ENCODE peak calls at places on chromosomes 7 and 10, in ten cellular contexts. L, K, F, Z, E, W, Q, S, H and J are unnamed samples. For H3K27me3, the result is how much of the 10 kb centered on the place peaks cover.

GRCh38 chr7:156174428-156174827 is 362.2 kb upstream of the SHH start:
- DNase-seq in H (no peak), E (no peak), Z (no peak), L (no peak), Q (no peak), W (no peak), F (no peak), K (no peak), S (no peak), J (no peak)

GRCh38 chr10:93548376-93549071 is 17.9 kb upstream of the FFAR4 start:
- DNase-seq in K (peak), L (no peak), Z (no peak), F (peak), S (no peak), E (no peak), Q (peak), H (no peak), W (no peak), J (no peak)

GRCh38 chr10:7488418-7488829 is 77.6 kb upstream of the SFMBT2 start:
- DNase-seq in F (peak), L (no peak), Z (no peak), K (peak), H (no peak), W (no peak), E (no peak), Q (no peak), S (peak), J (no peak)

GRCh38 chr10:32007026-32007425 is 49.2 kb downstream of the KIF5B start:
- DNase-seq in Q (no peak), H (no peak), S (no peak), F (no peak), Z (no peak), W (no peak), K (no peak), E (no peak), L (no peak), J (no peak)

GRCh38 chr10:113825791-113826190 is 28.1 kb downstream of the DCLRE1A start:
- DNase-seq in Q (no peak), L (no peak), H (no peak), K (peak), E (no peak), S (no peak), Z (no peak), W (no peak), F (no peak), J (no peak)

GRCh38 chr10:51129946-51130554 is 55.8 kb downstream of the PRKG1 start:
- DNase-seq in L (no peak), H (no peak), Q (no peak), W (no peak), E (no peak), F (no peak), K (no peak), S (no peak), Z (peak), J (no peak)

GRCh38 chr7:150997817-150998216 is 7.0 kb downstream of the NOS3 start:
- DNase-seq in K (no peak), E (no peak), W (no peak), F (no peak), Z (peak), Q (no peak), S (no peak), L (no peak), H (no peak), J (no peak)

GRCh38 chr7:101395376-101395775 is 32.7 kb downstream of the COL26A1 start:
- DNase-seq in H (no peak), W (no peak), Q (no peak), L (no peak), K (no peak), Z (no peak), F (no peak), E (no peak), S (no peak), J (no peak)

GRCh38 chr7:27976531-27976930 is 204.1 kb downstream of the JAZF1 start:
- DNase-seq in K (no peak), L (no peak), W (no peak), Z (no peak), E (no peak), S (no peak), F (no peak), Q (no peak), H (no peak), J (no peak)

GRCh38 chr7:66296555-66296954 is 91.4 kb downstream of the TPST1 start:
- DNase-seq in S (no peak), L (peak), K (peak), H (no peak), E (no peak), F (no peak), Z (no peak), Q (no peak), W (no peak), J (no peak)

GRCh38 chr7:155495440-155496248 is 37.7 kb downstream of the EN2 start:
- DNase-seq in S (no peak), L (no peak), E (no peak), Z (no peak), Q (no peak), F (no peak), W (no peak), H (no peak), K (no peak), J (no peak)

GRCh38 chr7:18019562-18019961 is 8.1 kb downstream of the PRPS1L1 start:
- DNase-seq in H (no peak), W (peak), Z (no peak), F (peak), E (peak), K (peak), Q (no peak), S (no peak), L (peak), J (no peak)

GRCh38 chr10:13352519-13352918 is 4.4 kb upstream of the SEPHS1 start:
- DNase-seq in S (no peak), F (no peak), E (no peak), H (no peak), Z (no peak), Q (no peak), W (no peak), K (no peak), L (no peak), J (no peak)

GRCh38 chr7:144857463-144857862 is 21.6 kb upstream of the TPK1 start:
- DNase-seq in F (no peak), Z (no peak), W (no peak), S (no peak), H (no peak), K (no peak), L (no peak), E (no peak), Q (no peak), J (no peak)

GRCh38 chr7:47586925-47587324 is 5.0 kb upstream of the TNS3 start:
- DNase-seq in K (no peak), L (no peak), Q (no peak), H (no peak), F (peak), E (no peak), S (no peak), Z (no peak), W (no peak), J (no peak)

GRCh38 chr7:45625067-45625466 is 50.9 kb downstream of the ADCY1 start:
- DNase-seq in S (no peak), H (no peak), Z (no peak), Q (no peak), L (no peak), K (no peak), E (no peak), F (peak), W (no peak), J (no peak)

GRCh38 chr10:72595436-72595835 is 30.4 kb downstream of the MICU1 start:
- DNase-seq in W (no peak), H (no peak), Z (no peak), F (no peak), E (no peak), K (no peak), Q (no peak), L (no peak), S (no peak), J (no peak)

GRCh38 chr7:100949227-100949930 is at the start of gene MUC3A:
- DNase-seq in Q (no peak), L (no peak), S (peak), E (no peak), F (peak), W (no peak), Z (no peak), H (peak), K (no peak), J (no peak)

GRCh38 chr7:36018816-36019484 is 134.1 kb upstream of the EEPD1 start:
- DNase-seq in W (no peak), Z (no peak), Q (no peak), S (no peak), E (no peak), H (no peak), F (no peak), K (no peak), L (no peak), J (no peak)

GRCh38 chr7:36014961-36015360 is 138.1 kb upstream of the EEPD1 start:
- DNase-seq in H (no peak), F (no peak), Q (no peak), L (no peak), Z (no peak), S (no peak), E (no peak), W (no peak), K (no peak), J (no peak)

GRCh38 chr7:36017111-36017510 is 135.9 kb upstream of the EEPD1 start:
- DNase-seq in H (no peak), E (no peak), S (no peak), W (no peak), F (no peak), Q (no peak), Z (no peak), L (no peak), K (no peak), J (no peak)

GRCh38 chr7:36016648-36017047 is 136.4 kb upstream of the EEPD1 start:
- DNase-seq in Q (no peak), S (no peak), K (no peak), L (no peak), H (no peak), W (no peak), E (no peak), F (no peak), Z (no peak), J (no peak)

DNA sequence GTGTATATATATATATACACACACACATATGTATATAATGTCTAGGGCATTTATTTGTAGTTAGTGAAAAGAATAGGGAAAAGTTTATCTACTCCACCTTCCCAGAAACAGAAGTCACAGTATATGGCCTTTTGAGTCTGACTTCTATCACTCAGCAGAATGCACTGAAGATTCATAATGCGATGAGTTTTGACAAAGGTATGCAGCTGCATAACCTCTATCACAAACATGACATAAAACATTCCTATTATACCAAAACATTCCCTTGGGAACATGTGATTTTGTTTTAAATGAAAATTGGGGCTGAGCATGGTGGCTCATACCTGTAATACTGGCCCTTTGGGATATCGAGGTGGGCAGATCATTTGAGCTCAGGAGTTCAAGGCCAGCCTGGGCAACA is 137.3 kb upstream of the EEPD1 start:
- DNase-seq in S (no peak), F (no peak), H (no peak), L (peak), K (no peak), E (no peak), Z (no peak), W (no peak), Q (no peak), J (no peak)
- TF ChIP-seq CTCF in S (no peak), F (no peak), H (no peak), L (no peak), K (no peak), E (no peak), Z (no peak), W (no peak), Q (no peak), J (no peak)

GRCh38 chr7:25940086-25940906 is 211.7 kb upstream of the NFE2L3 start:
- DNase-seq in S (no peak), H (no peak), E (no peak), L (no peak), W (no peak), K (no peak), Z (no peak), Q (no peak), F (no peak), J (no peak)
- H3K4me3 ChIP-seq in S (no peak), H (no peak), E (no peak), L (peak), W (no peak), K (no peak), Z (no peak), Q (no peak), F (no peak), J (no peak)

DNA sequence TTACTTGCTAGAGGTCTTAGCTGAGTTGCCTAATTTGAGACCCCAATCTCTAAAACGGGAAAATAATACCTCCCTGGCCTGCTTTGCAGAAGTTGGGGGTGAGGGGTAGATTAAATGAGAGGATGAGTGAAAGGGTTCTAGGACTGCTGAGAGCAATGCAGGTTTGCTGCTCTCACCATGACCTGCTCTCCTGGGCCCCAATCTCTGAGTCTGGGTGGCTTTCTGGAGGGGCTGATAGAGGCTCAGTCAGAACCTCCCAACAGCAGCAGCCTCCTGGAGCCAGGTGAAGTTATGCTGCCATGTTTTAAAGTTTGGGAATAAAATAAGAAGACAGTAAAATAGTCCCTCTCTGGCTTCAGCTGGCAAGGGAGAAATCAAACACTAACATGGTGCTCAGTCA is 7.3 kb downstream of the UROS start:
- DNase-seq in W (no peak), H (no peak), E (no peak), S (no peak), K (no peak), Z (no peak), Q (no peak), F (no peak), L (no peak), J (no peak)
- H3K27me3 ChIP-seq in W (under half), H (under half), E (under half), S (under half), K (under half), Z (under half), Q (under half), F (under half), L (under half), J (under half)

GRCh38 chr10:123044391-123044790 is 35.6 kb downstream of the ACADSB start:
- DNase-seq in H (no peak), F (no peak), W (no peak), Q (no peak), K (peak), L (peak), S (no peak), Z (peak), E (no peak), J (no peak)
- TF ChIP-seq CTCF in H (no peak), F (peak), W (no peak), Q (peak), K (no peak), L (peak), S (no peak), Z (peak), E (peak), J (no peak)

DNA sequence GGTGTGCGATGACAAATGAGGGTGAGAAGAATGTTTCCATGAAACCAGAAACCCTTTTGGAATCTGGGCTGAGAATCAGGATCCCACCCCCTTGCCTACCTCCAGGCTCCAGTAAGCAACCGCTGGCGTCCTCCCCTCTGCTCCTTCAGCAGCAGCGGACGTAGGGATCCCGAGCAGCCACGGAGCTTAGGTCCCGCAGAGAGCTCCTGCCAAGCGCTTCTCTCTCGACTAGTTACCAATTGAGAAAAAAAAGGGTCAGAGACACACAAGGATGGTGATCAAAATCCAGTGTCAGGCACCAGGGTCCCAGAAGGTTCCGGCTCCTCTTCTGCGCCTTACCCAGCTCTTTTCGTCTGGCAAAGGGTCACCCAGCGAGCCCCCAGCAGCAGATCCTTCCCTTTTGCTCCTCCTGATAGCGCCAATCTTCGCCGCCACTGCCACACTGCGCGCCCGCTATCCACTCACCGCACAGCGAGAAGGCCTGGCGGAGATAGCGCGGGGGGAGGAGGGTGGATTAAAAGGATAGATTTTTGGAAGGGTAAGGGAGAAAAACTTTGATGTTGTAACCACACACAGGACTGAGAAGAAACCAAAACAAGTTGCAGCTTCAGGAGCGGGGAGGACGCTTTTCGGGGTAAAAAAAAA is 733.4 kb downstream of the ZWINT start:
- DNase-seq in S (no peak), W (no peak), F (peak), Q (no peak), H (no peak), L (no peak), Z (peak), K (no peak), E (no peak), J (peak)
- H3K4me3 ChIP-seq in S (peak), W (no peak), F (peak), Q (no peak), H (peak), L (no peak), Z (peak), K (no peak), E (peak), J (no peak)